ENCODE peak calls at places on chromosomes 11 and 22, in seven cellular contexts. One of them, this sample, is unnamed.

GRCh38 chr11:3807856-3808845 is at the start of gene PGAP2:
- DNase-seq in sigmoid colon: peak; percentile 72
- DNase-seq in OCI-LY7: peak; percentile 68
- DNase-seq in transverse colon: peak; percentile 77
- DNase-seq in dorsolateral prefrontal cortex: peak; percentile 42
- DNase-seq in heart left ventricle: peak; percentile 83
- DNase-seq in CD4-positive, CD25-positive, alpha-beta regulatory T cell: peak; percentile 64
- DNase-seq in this sample: peak; percentile 16

GRCh38 chr22:17919276-17920144 is 104.9 kb downstream of the MICAL3 start:
- DNase-seq in sigmoid colon: peak; percentile 71
- DNase-seq in OCI-LY7: no peak
- DNase-seq in transverse colon: no peak
- DNase-seq in dorsolateral prefrontal cortex: peak; percentile 58
- DNase-seq in heart left ventricle: peak; percentile 75
- DNase-seq in CD4-positive, CD25-positive, alpha-beta regulatory T cell: no peak
- DNase-seq in this sample: no peak

GRCh38 chr11:8329961-8330361 is 66.3 kb upstream of the LMO1 start:
- DNase-seq in sigmoid colon: no peak
- DNase-seq in OCI-LY7: no peak
- DNase-seq in transverse colon: no peak
- DNase-seq in dorsolateral prefrontal cortex: no peak
- DNase-seq in heart left ventricle: peak; percentile 61
- DNase-seq in CD4-positive, CD25-positive, alpha-beta regulatory T cell: no peak
- DNase-seq in this sample: no peak

GRCh38 chr11:112834277-112834755 is 126.9 kb upstream of the NCAM1 start:
- DNase-seq in sigmoid colon: peak; percentile 93
- DNase-seq in OCI-LY7: no peak
- DNase-seq in transverse colon: peak; percentile 39
- DNase-seq in dorsolateral prefrontal cortex: peak; percentile 94
- DNase-seq in heart left ventricle: peak; percentile 76
- DNase-seq in CD4-positive, CD25-positive, alpha-beta regulatory T cell: no peak
- DNase-seq in this sample: no peak

GRCh38 chr11:65112226-65112550 is 516 bp downstream of the TM7SF2 start:
- DNase-seq in sigmoid colon: peak; percentile 68
- DNase-seq in OCI-LY7: no peak
- DNase-seq in transverse colon: no peak
- DNase-seq in dorsolateral prefrontal cortex: no peak
- DNase-seq in heart left ventricle: no peak
- DNase-seq in CD4-positive, CD25-positive, alpha-beta regulatory T cell: no peak
- DNase-seq in this sample: no peak

GRCh38 chr11:126279191-126279590 is 3.7 kb upstream of the TIRAP start:
- DNase-seq in sigmoid colon: no peak
- DNase-seq in OCI-LY7: no peak
- DNase-seq in transverse colon: no peak
- DNase-seq in dorsolateral prefrontal cortex: no peak
- DNase-seq in heart left ventricle: no peak
- DNase-seq in CD4-positive, CD25-positive, alpha-beta regulatory T cell: no peak
- DNase-seq in this sample: no peak

GRCh38 chr22:11627798-11628650 is 3900.0 kb upstream of the OR11H1 start:
- DNase-seq in sigmoid colon: no peak
- DNase-seq in OCI-LY7: no peak
- DNase-seq in transverse colon: no peak
- DNase-seq in dorsolateral prefrontal cortex: no peak
- DNase-seq in heart left ventricle: no peak
- DNase-seq in CD4-positive, CD25-positive, alpha-beta regulatory T cell: no peak
- DNase-seq in this sample: no peak

GRCh38 chr22:49203863-49204598 is 623.6 kb downstream of the BRD1 start:
- DNase-seq in sigmoid colon: peak; percentile 45
- DNase-seq in OCI-LY7: no peak
- DNase-seq in transverse colon: no peak
- DNase-seq in dorsolateral prefrontal cortex: no peak
- DNase-seq in heart left ventricle: peak; percentile 13
- DNase-seq in CD4-positive, CD25-positive, alpha-beta regulatory T cell: no peak
- DNase-seq in this sample: no peak

GRCh38 chr11:3947084-3947483 is 91.6 kb downstream of the STIM1 start:
- DNase-seq in sigmoid colon: peak; percentile 71
- DNase-seq in OCI-LY7: peak; percentile 88
- DNase-seq in transverse colon: peak; percentile 42
- DNase-seq in dorsolateral prefrontal cortex: no peak
- DNase-seq in heart left ventricle: no peak
- DNase-seq in CD4-positive, CD25-positive, alpha-beta regulatory T cell: no peak
- DNase-seq in this sample: no peak

GRCh38 chr22:37049224-37049623 is 2.3 kb upstream of the KCTD17 start:
- DNase-seq in sigmoid colon: no peak
- DNase-seq in OCI-LY7: no peak
- DNase-seq in transverse colon: no peak
- DNase-seq in dorsolateral prefrontal cortex: no peak
- DNase-seq in heart left ventricle: no peak
- DNase-seq in CD4-positive, CD25-positive, alpha-beta regulatory T cell: no peak
- DNase-seq in this sample: no peak

GRCh38 chr11:3835752-3836151 is 5.0 kb downstream of the RHOG start:
- DNase-seq in sigmoid colon: no peak
- DNase-seq in OCI-LY7: no peak
- DNase-seq in transverse colon: no peak
- DNase-seq in dorsolateral prefrontal cortex: no peak
- DNase-seq in heart left ventricle: peak; percentile 73
- DNase-seq in CD4-positive, CD25-positive, alpha-beta regulatory T cell: no peak
- DNase-seq in this sample: no peak

GRCh38 chr11:19597876-19598275 is 114.8 kb upstream of the NAV2 start:
- DNase-seq in sigmoid colon: no peak
- DNase-seq in OCI-LY7: no peak
- DNase-seq in transverse colon: no peak
- DNase-seq in dorsolateral prefrontal cortex: no peak
- DNase-seq in heart left ventricle: no peak
- DNase-seq in CD4-positive, CD25-positive, alpha-beta regulatory T cell: no peak
- DNase-seq in this sample: no peak

GRCh38 chr22:44577391-44578114 is 79.5 kb upstream of the RTL6 start:
- DNase-seq in sigmoid colon: peak; percentile 60
- DNase-seq in OCI-LY7: no peak
- DNase-seq in transverse colon: no peak
- DNase-seq in dorsolateral prefrontal cortex: no peak
- DNase-seq in heart left ventricle: peak; percentile 51
- DNase-seq in CD4-positive, CD25-positive, alpha-beta regulatory T cell: no peak
- DNase-seq in this sample: no peak

GRCh38 chr11:66546368-66546965 is at the start of gene ACTN3:
- DNase-seq in sigmoid colon: peak; percentile 87
- DNase-seq in OCI-LY7: no peak
- DNase-seq in transverse colon: peak; percentile 40
- DNase-seq in dorsolateral prefrontal cortex: no peak
- DNase-seq in heart left ventricle: no peak
- DNase-seq in CD4-positive, CD25-positive, alpha-beta regulatory T cell: peak; percentile 23
- DNase-seq in this sample: no peak

GRCh38 chr11:65617990-65618751 is 2.6 kb downstream of the PCNX3 start:
- DNase-seq in sigmoid colon: no peak
- DNase-seq in OCI-LY7: no peak
- DNase-seq in transverse colon: no peak
- DNase-seq in dorsolateral prefrontal cortex: no peak
- DNase-seq in heart left ventricle: no peak
- DNase-seq in CD4-positive, CD25-positive, alpha-beta regulatory T cell: no peak
- DNase-seq in this sample: no peak

GRCh38 chr11:22389526-22390282 is 51.5 kb downstream of the SLC17A6 start:
- DNase-seq in sigmoid colon: no peak
- DNase-seq in OCI-LY7: no peak
- DNase-seq in transverse colon: no peak
- DNase-seq in dorsolateral prefrontal cortex: no peak
- DNase-seq in heart left ventricle: no peak
- DNase-seq in CD4-positive, CD25-positive, alpha-beta regulatory T cell: no peak
- DNase-seq in this sample: no peak

GRCh38 chr11:105991888-105992287 is 30.2 kb downstream of the MSANTD4 start:
- DNase-seq in sigmoid colon: no peak
- DNase-seq in OCI-LY7: no peak
- DNase-seq in transverse colon: no peak
- DNase-seq in dorsolateral prefrontal cortex: no peak
- DNase-seq in heart left ventricle: no peak
- DNase-seq in CD4-positive, CD25-positive, alpha-beta regulatory T cell: no peak
- DNase-seq in this sample: no peak

GRCh38 chr22:22836635-22837034 is 51.0 kb upstream of the IGLL5 start:
- DNase-seq in sigmoid colon: no peak
- DNase-seq in OCI-LY7: no peak
- DNase-seq in transverse colon: no peak
- DNase-seq in dorsolateral prefrontal cortex: no peak
- DNase-seq in heart left ventricle: no peak
- DNase-seq in CD4-positive, CD25-positive, alpha-beta regulatory T cell: no peak
- DNase-seq in this sample: no peak

GRCh38 chr11:12287374-12288211 is 89.8 kb upstream of the PARVA start:
- DNase-seq in sigmoid colon: peak; percentile 93
- DNase-seq in OCI-LY7: no peak
- DNase-seq in transverse colon: peak; percentile 48
- DNase-seq in dorsolateral prefrontal cortex: no peak
- DNase-seq in heart left ventricle: no peak
- DNase-seq in CD4-positive, CD25-positive, alpha-beta regulatory T cell: no peak
- DNase-seq in this sample: peak; percentile 80

GRCh38 chr11:44983786-44984185 is 33.1 kb upstream of the TP53I11 start:
- DNase-seq in sigmoid colon: peak; percentile 41
- DNase-seq in OCI-LY7: no peak
- DNase-seq in transverse colon: no peak
- DNase-seq in dorsolateral prefrontal cortex: no peak
- DNase-seq in heart left ventricle: no peak
- DNase-seq in CD4-positive, CD25-positive, alpha-beta regulatory T cell: no peak
- DNase-seq in this sample: no peak

GRCh38 chr22:19779011-19779421 is 18.4 kb downstream of the TBX1 start:
- DNase-seq in sigmoid colon: no peak
- DNase-seq in OCI-LY7: peak; percentile 58
- DNase-seq in transverse colon: no peak
- DNase-seq in dorsolateral prefrontal cortex: no peak
- DNase-seq in heart left ventricle: peak; percentile 21
- DNase-seq in CD4-positive, CD25-positive, alpha-beta regulatory T cell: no peak
- DNase-seq in this sample: no peak

GRCh38 chr11:27124514-27125264 is 84.1 kb downstream of the BBOX1 start:
- DNase-seq in sigmoid colon: no peak
- DNase-seq in OCI-LY7: peak; percentile 30
- DNase-seq in transverse colon: no peak
- DNase-seq in dorsolateral prefrontal cortex: no peak
- DNase-seq in heart left ventricle: no peak
- DNase-seq in CD4-positive, CD25-positive, alpha-beta regulatory T cell: no peak
- DNase-seq in this sample: no peak

GRCh38 chr22:17949926-17950473 is 74.4 kb downstream of the MICAL3 start:
- DNase-seq in sigmoid colon: peak; percentile 22
- DNase-seq in OCI-LY7: no peak
- DNase-seq in transverse colon: no peak
- DNase-seq in dorsolateral prefrontal cortex: no peak
- DNase-seq in heart left ventricle: no peak
- DNase-seq in CD4-positive, CD25-positive, alpha-beta regulatory T cell: no peak
- DNase-seq in this sample: no peak

GRCh38 chr11:130310622-130311021 is 4.1 kb downstream of the ZBTB44 start:
- DNase-seq in sigmoid colon: no peak
- DNase-seq in OCI-LY7: no peak
- DNase-seq in transverse colon: no peak
- DNase-seq in dorsolateral prefrontal cortex: no peak
- DNase-seq in heart left ventricle: no peak
- DNase-seq in CD4-positive, CD25-positive, alpha-beta regulatory T cell: no peak
- DNase-seq in this sample: no peak

GRCh38 chr22:49609207-49609876 is 218.3 kb downstream of the BRD1 start:
- DNase-seq in sigmoid colon: no peak
- DNase-seq in OCI-LY7: no peak
- DNase-seq in transverse colon: no peak
- DNase-seq in dorsolateral prefrontal cortex: no peak
- DNase-seq in heart left ventricle: peak; percentile 28
- DNase-seq in CD4-positive, CD25-positive, alpha-beta regulatory T cell: no peak
- DNase-seq in this sample: no peak

GRCh38 chr11:92643827-92644226 is 325.6 kb upstream of the MTNR1B start:
- DNase-seq in sigmoid colon: no peak
- DNase-seq in OCI-LY7: no peak
- DNase-seq in transverse colon: no peak
- DNase-seq in dorsolateral prefrontal cortex: no peak
- DNase-seq in heart left ventricle: no peak
- DNase-seq in CD4-positive, CD25-positive, alpha-beta regulatory T cell: no peak
- DNase-seq in this sample: no peak

GRCh38 chr11:92226331-92227232 is 2.0 kb downstream of the FAT3 start:
- DNase-seq in sigmoid colon: no peak
- DNase-seq in OCI-LY7: no peak
- DNase-seq in transverse colon: no peak
- DNase-seq in dorsolateral prefrontal cortex: peak; percentile 9
- DNase-seq in heart left ventricle: no peak
- DNase-seq in CD4-positive, CD25-positive, alpha-beta regulatory T cell: no peak
- DNase-seq in this sample: no peak

GRCh38 chr11:9855579-9856260 is 191.8 kb downstream of the SWAP70 start:
- DNase-seq in sigmoid colon: no peak
- DNase-seq in OCI-LY7: peak; percentile 84
- DNase-seq in transverse colon: no peak
- DNase-seq in dorsolateral prefrontal cortex: no peak
- DNase-seq in heart left ventricle: no peak
- DNase-seq in CD4-positive, CD25-positive, alpha-beta regulatory T cell: no peak
- DNase-seq in this sample: no peak
- H3K27ac ChIP-seq in sigmoid colon: no peak overlapping the region
- H3K27ac ChIP-seq in OCI-LY7: peak overlapping the region; percentile 83
- H3K27ac ChIP-seq in transverse colon: no peak overlapping the region
- H3K27ac ChIP-seq in dorsolateral prefrontal cortex: no peak overlapping the region
- H3K27ac ChIP-seq in heart left ventricle: no peak overlapping the region
- H3K27ac ChIP-seq in CD4-positive, CD25-positive, alpha-beta regulatory T cell: no peak overlapping the region
- H3K27ac ChIP-seq in this sample: no peak overlapping the region

DNA sequence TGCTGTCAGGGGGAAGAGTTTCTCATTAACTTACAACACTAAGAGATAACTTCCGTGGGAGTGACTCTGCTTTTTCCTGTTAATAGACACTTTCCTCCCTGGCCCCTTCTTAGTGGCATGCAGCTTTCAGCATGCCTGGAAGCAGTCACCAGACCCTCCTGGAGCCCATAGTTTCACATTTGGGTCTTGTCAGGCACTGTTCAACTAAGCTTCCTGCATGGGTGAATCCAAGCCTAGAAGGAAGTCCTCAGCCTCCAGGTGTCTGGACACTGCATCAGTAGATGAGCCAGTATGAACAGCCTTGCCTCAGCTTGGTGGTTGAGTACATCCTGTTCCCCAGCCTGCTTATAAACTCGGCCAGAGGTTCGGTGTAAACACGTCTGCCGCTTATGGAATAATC is 68.1 kb downstream of the PPP6R3 start:
- DNase-seq in sigmoid colon: peak; percentile 81
- DNase-seq in OCI-LY7: peak; percentile 48
- DNase-seq in transverse colon: peak; percentile 46
- DNase-seq in dorsolateral prefrontal cortex: no peak
- DNase-seq in heart left ventricle: no peak
- DNase-seq in CD4-positive, CD25-positive, alpha-beta regulatory T cell: no peak
- DNase-seq in this sample: no peak
- H3K27ac ChIP-seq in sigmoid colon: no peak overlapping the region
- H3K27ac ChIP-seq in OCI-LY7: peak overlapping the region; percentile 4
- H3K27ac ChIP-seq in transverse colon: peak overlapping the region; percentile 63
- H3K27ac ChIP-seq in dorsolateral prefrontal cortex: no peak overlapping the region
- H3K27ac ChIP-seq in heart left ventricle: no peak overlapping the region
- H3K27ac ChIP-seq in CD4-positive, CD25-positive, alpha-beta regulatory T cell: peak overlapping the region; percentile 38
- H3K27ac ChIP-seq in this sample: no peak overlapping the region

GRCh38 chr22:32558681-32559355 is 84.2 kb downstream of the FBXO7 start:
- DNase-seq in sigmoid colon: peak; percentile 88
- DNase-seq in OCI-LY7: no peak
- DNase-seq in transverse colon: peak; percentile 82
- DNase-seq in dorsolateral prefrontal cortex: no peak
- DNase-seq in heart left ventricle: no peak
- DNase-seq in CD4-positive, CD25-positive, alpha-beta regulatory T cell: no peak
- DNase-seq in this sample: peak; percentile 73
- H3K27ac ChIP-seq in sigmoid colon: no peak overlapping the region
- H3K27ac ChIP-seq in OCI-LY7: no peak overlapping the region
- H3K27ac ChIP-seq in transverse colon: no peak overlapping the region
- H3K27ac ChIP-seq in dorsolateral prefrontal cortex: no peak overlapping the region
- H3K27ac ChIP-seq in heart left ventricle: no peak overlapping the region
- H3K27ac ChIP-seq in CD4-positive, CD25-positive, alpha-beta regulatory T cell: no peak overlapping the region
- H3K27ac ChIP-seq in this sample: peak overlapping the region; percentile 66

DNA sequence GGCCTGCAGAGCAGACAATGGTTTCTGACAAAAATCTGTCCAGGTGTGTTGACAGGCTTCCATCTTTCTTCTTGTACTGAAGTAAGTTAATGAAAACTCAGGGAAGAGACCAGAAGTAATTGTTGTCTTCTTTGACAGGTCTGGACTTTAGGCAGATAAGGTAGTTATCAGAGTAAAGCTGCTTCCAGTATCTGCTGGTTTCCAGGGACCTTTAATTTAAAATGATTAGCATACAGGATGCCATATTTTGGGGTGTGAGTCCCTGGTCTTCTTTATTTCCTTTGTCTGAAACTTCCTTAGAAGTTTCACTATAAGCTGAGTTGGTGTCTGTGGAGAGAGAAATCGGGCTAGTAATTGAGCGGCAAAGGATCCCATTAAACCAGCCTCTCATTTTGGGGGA is 1.5 kb downstream of the TMX2 start:
- DNase-seq in sigmoid colon: no peak
- DNase-seq in OCI-LY7: no peak
- DNase-seq in transverse colon: no peak
- DNase-seq in dorsolateral prefrontal cortex: no peak
- DNase-seq in heart left ventricle: no peak
- DNase-seq in CD4-positive, CD25-positive, alpha-beta regulatory T cell: no peak
- DNase-seq in this sample: no peak
- H3K27ac ChIP-seq in sigmoid colon: no peak overlapping the region
- H3K27ac ChIP-seq in OCI-LY7: peak overlapping the region; percentile 82
- H3K27ac ChIP-seq in transverse colon: no peak overlapping the region
- H3K27ac ChIP-seq in dorsolateral prefrontal cortex: no peak overlapping the region
- H3K27ac ChIP-seq in heart left ventricle: no peak overlapping the region
- H3K27ac ChIP-seq in CD4-positive, CD25-positive, alpha-beta regulatory T cell: no peak overlapping the region
- H3K27ac ChIP-seq in this sample: no peak overlapping the region

This sample was measured in epithelial cell of prostate.